ENCODE peak calls at places on chromosome 21, in six cellular contexts. N is naive B cell; A is upper lobe of right lung; M is effector memory CD8-positive, alpha-beta T cell; D is central memory CD8-positive, alpha-beta T cell; L is activated CD8-positive, alpha-beta T cell treated with anti-CD3 and anti-CD28 coated beads for 36 hours. B is an unnamed sample.

GRCh38 chr21:45093064-45093532 is 18.7 kb downstream of the ADARB1 start:
- ATAC-seq in N (peak; percentile 71), A (peak; percentile 48), M (no peak), D (no peak), L (peak; percentile 27), B (no peak)

GRCh38 chr21:38498057-38498833 is at the start of gene ERG:
- ATAC-seq in N (peak; percentile 64), A (peak; percentile 42), M (no peak), D (no peak), L (no peak), B (no peak)

GRCh38 chr21:35616090-35616489 is 444.2 kb downstream of the SETD4 start:
- ATAC-seq in N (no peak), A (peak; percentile 48), M (no peak), D (no peak), L (no peak), B (no peak)

GRCh38 chr21:31201548-31201947 is 142.5 kb downstream of the TIAM1 start:
- ATAC-seq in N (peak; percentile 53), A (peak; percentile 88), M (no peak), D (no peak), L (no peak), B (peak; percentile 75)

GRCh38 chr21:39715804-39716397 is 29.1 kb upstream of the IGSF5 start:
- ATAC-seq in N (no peak), A (peak; percentile 68), M (no peak), D (no peak), L (no peak), B (no peak)

GRCh38 chr21:32094792-32095191 is 184.1 kb downstream of the MIS18A start:
- ATAC-seq in N (no peak), A (no peak), M (no peak), D (no peak), L (no peak), B (no peak)

GRCh38 chr21:25330266-25330665 is 277.0 kb downstream of the MRPL39 start:
- ATAC-seq in N (no peak), A (no peak), M (no peak), D (no peak), L (no peak), B (no peak)

GRCh38 chr21:42654179-42654912 is 925 bp downstream of the PDE9A start:
- ATAC-seq in N (peak; percentile 70), A (peak; percentile 8), M (peak; percentile 35), D (no peak), L (peak; percentile 38), B (no peak)

GRCh38 chr21:41475714-41476405 is 32.1 kb downstream of the TMPRSS2 start:
- ATAC-seq in N (no peak), A (no peak), M (no peak), D (no peak), L (no peak), B (no peak)

GRCh38 chr21:42490735-42491134 is 5.3 kb downstream of the RSPH1 start:
- ATAC-seq in N (no peak), A (no peak), M (no peak), D (no peak), L (no peak), B (no peak)

GRCh38 chr21:33975548-33976081 is 60.0 kb upstream of the ATP5PO start:
- ATAC-seq in N (peak; percentile 86), A (peak; percentile 80), M (peak; percentile 90), D (peak; percentile 84), L (peak; percentile 85), B (peak; percentile 77)

GRCh38 chr21:35989185-35989735 is 71.1 kb downstream of the SETD4 start:
- ATAC-seq in N (no peak), A (peak; percentile 57), M (no peak), D (no peak), L (no peak), B (no peak)

GRCh38 chr21:27149034-27149433 is 182.1 kb upstream of the ADAMTS5 start:
- ATAC-seq in N (no peak), A (no peak), M (no peak), D (no peak), L (no peak), B (no peak)

GRCh38 chr21:30979054-30979453 is 59.2 kb downstream of the KRTAP19-8 start:
- ATAC-seq in N (no peak), A (no peak), M (peak; percentile 63), D (peak; percentile 28), L (peak; percentile 67), B (no peak)

GRCh38 chr21:43929217-43929971 is 64.4 kb downstream of the AGPAT3 start:
- ATAC-seq in N (no peak), A (no peak), M (no peak), D (no peak), L (no peak), B (no peak)

GRCh38 chr21:18460979-18461378 is 57.4 kb upstream of the TMPRSS15 start:
- ATAC-seq in N (peak; percentile 99), A (no peak), M (no peak), D (no peak), L (no peak), B (no peak)

GRCh38 chr21:15190837-15191236 is 126.0 kb upstream of the NRIP1 start:
- ATAC-seq in N (no peak), A (no peak), M (no peak), D (no peak), L (no peak), B (no peak)

GRCh38 chr21:31195334-31196015 is 148.6 kb downstream of the TIAM1 start:
- ATAC-seq in N (no peak), A (no peak), M (no peak), D (no peak), L (peak; percentile 73), B (peak; percentile 68)

GRCh38 chr21:36104306-36105300 is 30.3 kb upstream of the CBR3 start:
- ATAC-seq in N (peak; percentile 72), A (peak; percentile 49), M (no peak), D (no peak), L (peak; percentile 74), B (peak; percentile 23)

GRCh38 chr21:33441489-33442477 is 38.0 kb downstream of the TMEM50B start:
- ATAC-seq in N (peak; percentile 76), A (peak; percentile 67), M (no peak), D (no peak), L (no peak), B (no peak)

GRCh38 chr21:20728691-20729090 is 269.5 kb upstream of the NCAM2 start:
- ATAC-seq in N (no peak), A (no peak), M (no peak), D (no peak), L (no peak), B (no peak)

B was measured in activated T-helper 17 cell treated with anti-CD3 and anti-CD28 coated beads, Interleukin-2, amount 50 U/mL, for 72 hours.